ENCODE peak calls at places on chromosomes 1 and 21, in four cellular contexts. L is MM.1S, H is lower lobe of right lung, X is left ventricle myocardium inferior. W is an unnamed sample.

GRCh38 chr1:17233675-17234074 is 15.2 kb upstream of the PADI3 start:
- DNase-seq in H (peak; percentile 79), L (no peak), X (peak; percentile 27), W (peak; percentile 99)

GRCh38 chr21:35086357-35086756 is 37.3 kb upstream of the RUNX1 start:
- DNase-seq in X (no peak), H (no peak), L (no peak), W (no peak)

GRCh38 chr1:27615346-27616004 is 11.5 kb upstream of the AHDC1 start:
- DNase-seq in H (no peak), L (no peak), X (no peak), W (no peak)

GRCh38 chr1:151277249-151277648 is 4.8 kb upstream of the ZNF687 start:
- DNase-seq in L (no peak), X (no peak), H (no peak), W (no peak)

GRCh38 chr1:87208936-87209335 is 119.7 kb upstream of the LMO4 start:
- DNase-seq in H (no peak), L (no peak), X (no peak), W (no peak)

GRCh38 chr21:41138711-41139110 is 29.2 kb upstream of the BACE2 start:
- DNase-seq in L (no peak), H (no peak), X (no peak), W (no peak)

GRCh38 chr1:94022471-94023189 is 98.3 kb downstream of the ABCA4 start:
- DNase-seq in H (no peak), L (no peak), X (no peak), W (no peak)

GRCh38 chr1:221045842-221046831 is 166.9 kb downstream of the HLX start:
- DNase-seq in X (no peak), L (peak; percentile 88), H (no peak), W (no peak)

GRCh38 chr21:36744190-36744559 is 45.3 kb downstream of the SIM2 start:
- DNase-seq in H (no peak), X (no peak), L (no peak), W (no peak)

GRCh38 chr1:61337471-61337870 is 255.1 kb downstream of the NFIA start:
- DNase-seq in H (no peak), X (no peak), L (no peak), W (no peak)

GRCh38 chr1:226973898-226974543 is 33.9 kb downstream of the COQ8A start:
- DNase-seq in X (peak; percentile 52), L (no peak), H (no peak), W (no peak)

GRCh38 chr1:246364415-246364941 is 142.6 kb downstream of the SMYD3 start:
- DNase-seq in H (no peak), X (no peak), L (no peak), W (no peak)

GRCh38 chr1:22325531-22326371 is 125.9 kb upstream of the ZBTB40 start:
- DNase-seq in L (no peak), H (no peak), X (no peak), W (no peak)

GRCh38 chr1:103160281-103160680 is 52.0 kb upstream of the COL11A1 start:
- DNase-seq in X (no peak), L (no peak), H (no peak), W (no peak)

GRCh38 chr1:32104127-32104526 is 3.7 kb upstream of the KPNA6 start:
- DNase-seq in H (no peak), L (no peak), X (no peak), W (no peak)

GRCh38 chr21:25487046-25487594 is 120.2 kb downstream of the MRPL39 start:
- DNase-seq in H (no peak), X (no peak), L (no peak), W (no peak)

GRCh38 chr1:227447531-227447990 is 115.8 kb upstream of the ZNF678 start:
- DNase-seq in L (no peak), X (peak; percentile 65), H (peak; percentile 54), W (no peak)

GRCh38 chr1:46491500-46492268 is 2.0 kb downstream of the DMBX1 start:
- DNase-seq in L (no peak), H (no peak), X (no peak), W (peak; percentile 44)

GRCh38 chr1:29706936-29707335 is 470.6 kb downstream of the PTPRU start:
- DNase-seq in H (no peak), X (no peak), L (peak; percentile 8), W (no peak)

GRCh38 chr1:3787347-3787710 is 9.0 kb downstream of the LRRC47 start:
- DNase-seq in H (no peak), X (no peak), L (no peak), W (no peak)

GRCh38 chr1:154492115-154492514 is 9.9 kb upstream of the TDRD10 start:
- DNase-seq in L (no peak), X (no peak), H (no peak), W (no peak)

GRCh38 chr1:165423181-165423580 is 21.7 kb downstream of the RXRG start:
- DNase-seq in X (no peak), H (no peak), L (no peak), W (no peak)

GRCh38 chr1:56908619-56909340 is 54.2 kb downstream of the C8A start:
- DNase-seq in L (peak; percentile 58), H (no peak), X (no peak), W (no peak)

GRCh38 chr1:27614048-27614624 is 10.2 kb upstream of the AHDC1 start:
- DNase-seq in H (no peak), L (no peak), X (no peak), W (no peak)

GRCh38 chr1:153404768-153405167 is 11.6 kb upstream of the S100A7A start:
- DNase-seq in H (peak; percentile 85), L (peak; percentile 49), X (peak; percentile 40), W (no peak)

GRCh38 chr1:157288511-157288910 is 150.3 kb upstream of the ETV3 start:
- DNase-seq in H (no peak), L (no peak), X (no peak), W (no peak)

GRCh38 chr1:88984553-88984945 is 7.9 kb downstream of the KYAT3 start:
- DNase-seq in X (no peak), H (no peak), L (no peak), W (no peak)

GRCh38 chr1:19369396-19370090 is 57.4 kb downstream of the SLC66A1 start:
- DNase-seq in L (no peak), H (peak; percentile 71), X (no peak), W (no peak)

GRCh38 chr1:115091582-115091981 is 2.3 kb upstream of the TSPAN2 start:
- DNase-seq in X (no peak), L (no peak), H (no peak), W (no peak)

GRCh38 chr1:1068374-1069060 is 5.6 kb downstream of the RNF223 start:
- DNase-seq in X (no peak), L (peak; percentile 50), H (peak; percentile 89), W (no peak)

GRCh38 chr1:107897428-107898339 is 67.3 kb downstream of the VAV3 start:
- DNase-seq in L (no peak), H (no peak), X (no peak), W (no peak)

GRCh38 chr1:16226495-16227179 is 10.3 kb downstream of the CPLANE2 start:
- DNase-seq in H (peak; percentile 89), X (peak; percentile 62), L (no peak), W (no peak)

GRCh38 chr1:167964646-167965045 is 27.8 kb upstream of the MPC2 start:
- DNase-seq in L (no peak), H (no peak), X (no peak), W (no peak)

GRCh38 chr1:209335090-209335692 is 248.3 kb upstream of the CAMK1G start:
- DNase-seq in L (peak; percentile 51), X (no peak), H (no peak), W (no peak)

GRCh38 chr1:8373547-8374270 is 55.8 kb downstream of the SLC45A1 start:
- DNase-seq in L (no peak), H (peak; percentile 76), X (peak; percentile 77), W (no peak)

GRCh38 chr1:53449026-53449425 is 10.2 kb upstream of the DMRTB1 start:
- DNase-seq in L (no peak), X (no peak), H (no peak), W (no peak)

GRCh38 chr1:58836396-58836795 is 52.5 kb upstream of the JUN start:
- DNase-seq in X (no peak), H (no peak), L (no peak), W (no peak)

GRCh38 chr1:113210248-113210647 is 137.2 kb downstream of the LRIG2 start:
- DNase-seq in X (no peak), H (no peak), L (peak; percentile 36), W (no peak)

DNA sequence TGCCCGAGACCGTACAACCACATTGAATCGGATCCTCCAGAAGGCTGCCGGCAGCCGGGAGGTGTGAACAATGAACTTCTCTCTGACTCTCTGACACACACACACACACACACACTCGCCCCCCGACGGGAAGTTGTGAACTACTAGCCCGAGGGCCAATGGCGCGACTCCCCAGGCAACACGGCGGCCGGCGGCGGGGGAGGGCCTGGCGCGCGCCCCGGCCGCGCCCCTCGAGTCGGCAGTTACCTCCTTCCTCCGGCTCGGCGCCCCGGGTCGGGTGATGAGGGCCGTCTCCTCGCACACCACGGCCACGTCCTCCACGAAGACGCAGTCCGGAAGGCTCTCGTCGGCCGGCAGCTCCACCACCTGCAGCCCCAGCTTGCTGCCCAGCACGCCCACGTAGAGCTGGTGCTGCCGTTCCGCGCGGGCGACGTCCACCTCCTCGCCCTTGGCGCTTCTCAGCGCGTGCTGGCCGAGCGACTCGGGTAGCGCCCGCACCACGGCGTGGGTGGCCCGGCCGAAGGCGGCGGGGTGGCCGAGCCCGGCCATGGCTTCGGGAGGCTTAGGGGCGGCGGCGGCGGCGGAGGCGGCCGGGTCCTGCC is 361 bp downstream of the DDAH1 start:
- DNase-seq in L (peak; percentile 65), X (peak; percentile 60), H (peak; percentile 80), W (peak; percentile 72)
- H3K4me3 ChIP-seq in L (peak overlapping the region; percentile 77), X (peak overlapping the region; percentile 79), H (peak overlapping the region; percentile 68), W (peak overlapping the region; percentile 69)

GRCh38 chr1:21304488-21304887 is 14.2 kb upstream of the ECE1 start:
- DNase-seq in H (no peak), L (no peak), X (no peak), W (no peak)

GRCh38 chr1:21305900-21306189 is 15.6 kb upstream of the ECE1 start:
- DNase-seq in X (no peak), L (no peak), H (no peak), W (no peak)

GRCh38 chr1:21307210-21307609 is 16.9 kb upstream of the ECE1 start:
- DNase-seq in L (no peak), H (no peak), X (no peak), W (no peak)

GRCh38 chr1:21302747-21303715 is 12.8 kb upstream of the ECE1 start:
- DNase-seq in H (no peak), X (no peak), L (no peak), W (no peak)

GRCh38 chr1:21305155-21305899 is 15.1 kb upstream of the ECE1 start:
- DNase-seq in L (no peak), X (no peak), H (no peak), W (no peak)
- H3K9me3 ChIP-seq in L (no peaks in the 10 kb centered on the region), X (no peaks in the 10 kb centered on the region), H (no peaks in the 10 kb centered on the region), W (no peaks in the 10 kb centered on the region)

DNA sequence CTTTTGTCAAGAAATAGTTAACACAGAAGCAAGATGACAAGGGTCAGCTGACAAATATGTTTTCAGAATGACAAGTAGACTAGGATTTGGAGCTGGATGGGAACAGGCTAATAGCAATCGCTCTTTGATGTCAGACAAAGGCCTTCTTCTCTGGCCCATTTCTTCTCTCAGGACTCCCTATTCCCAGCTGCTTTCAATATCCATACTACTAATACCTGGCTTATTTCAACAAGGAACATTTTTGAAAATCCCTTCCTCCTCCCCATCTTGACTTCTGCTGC is 68.2 kb downstream of the MACF1 start:
- DNase-seq in X (no peak), L (no peak), H (no peak), W (no peak)
- H3K4me1 ChIP-seq in X (peaks cover 75% of the 10 kb centered on the region), L (peaks cover 51% of the 10 kb centered on the region), H (peaks cover 70% of the 10 kb centered on the region), W (peaks cover 39% of the 10 kb centered on the region)

GRCh38 chr1:21174230-21174629 is 2.5 kb downstream of the EIF4G3 start:
- DNase-seq in L (no peak), X (no peak), H (no peak), W (no peak)
- H3K4me3 ChIP-seq in L (no peak overlapping the region), X (peak overlapping the region; percentile 94), H (peak overlapping the region; percentile 89), W (peak overlapping the region; percentile 77)

W was measured in RWPE2.